ENCODE peak calls at places on chromosomes 12 and 14, in four cellular contexts. O is heart right ventricle, D is fibroblast of lung, T is right atrium auricular region. F is an unnamed sample. For H3K27me3, the result is how much of the 10 kb centered on the place peaks cover.

GRCh38 chr12:40733871-40734270 is 41.6 kb downstream of the CNTN1 start:
- DNase-seq in T (no peak), D (no peak), O (no peak), F (no peak)

GRCh38 chr14:104927901-104928300 is 3.2 kb downstream of the PLD4 start:
- DNase-seq in D (no peak), O (no peak), T (no peak), F (no peak)

GRCh38 chr14:103520657-103521437 is 1.8 kb downstream of the CKB start:
- DNase-seq in T (peak), D (peak), O (peak), F (peak)

GRCh38 chr12:53984901-53985357 is at the start of gene HOXC10:
- DNase-seq in T (peak), O (peak), D (peak), F (peak)

GRCh38 chr14:35687335-35687939 is 121.7 kb downstream of the RALGAPA1 start:
- DNase-seq in D (peak), O (no peak), T (no peak), F (no peak)

GRCh38 chr14:90757452-90757851 is 58.8 kb downstream of the TTC7B start:
- DNase-seq in T (peak), D (no peak), O (no peak), F (no peak)

GRCh38 chr14:37625597-37626595 is 30.5 kb downstream of the TTC6 start:
- DNase-seq in D (peak), T (no peak), O (no peak), F (no peak)

GRCh38 chr12:11713202-11713601 is 63.7 kb downstream of the ETV6 start:
- DNase-seq in D (no peak), O (no peak), T (no peak), F (no peak)

GRCh38 chr12:21989819-21990412 is 48.7 kb upstream of the ABCC9 start:
- DNase-seq in T (no peak), D (peak), O (no peak), F (no peak)

GRCh38 chr12:65699251-65699650 is 125.0 kb upstream of the HMGA2 start:
- DNase-seq in O (no peak), T (no peak), D (peak), F (no peak)

GRCh38 chr14:72710212-72710611 is 183.7 kb downstream of the DPF3 start:
- DNase-seq in D (no peak), O (no peak), T (no peak), F (peak)

GRCh38 chr14:46322076-46322475 is 329.5 kb downstream of the RPL10L start:
- DNase-seq in O (no peak), D (no peak), T (no peak), F (no peak)

GRCh38 chr12:118359541-118359915 is 13.2 kb downstream of the TAOK3 start:
- DNase-seq in D (no peak), T (no peak), O (no peak), F (no peak)

GRCh38 chr12:118356809-118357326 is 15.8 kb downstream of the TAOK3 start:
- DNase-seq in O (no peak), D (peak), T (no peak), F (no peak)

GRCh38 chr12:118357327-118358007 is 15.2 kb downstream of the TAOK3 start:
- DNase-seq in D (peak), O (peak), T (no peak), F (no peak)

GRCh38 chr12:118358008-118358359 is 14.7 kb downstream of the TAOK3 start:
- DNase-seq in O (no peak), D (no peak), T (no peak), F (no peak)

GRCh38 chr12:118358607-118359540 is 13.8 kb downstream of the TAOK3 start:
- DNase-seq in D (no peak), O (no peak), T (no peak), F (no peak)
- H3K4me3 ChIP-seq in D (peak), O (no peak), T (no peak), F (peak)

GRCh38 chr12:110844131-110844530 is 2.7 kb upstream of the CCDC63 start:
- DNase-seq in D (no peak), O (no peak), T (no peak), F (no peak)
- H3K27me3 ChIP-seq in D (under half), O (under half), T (under half), F (under half)

DNA sequence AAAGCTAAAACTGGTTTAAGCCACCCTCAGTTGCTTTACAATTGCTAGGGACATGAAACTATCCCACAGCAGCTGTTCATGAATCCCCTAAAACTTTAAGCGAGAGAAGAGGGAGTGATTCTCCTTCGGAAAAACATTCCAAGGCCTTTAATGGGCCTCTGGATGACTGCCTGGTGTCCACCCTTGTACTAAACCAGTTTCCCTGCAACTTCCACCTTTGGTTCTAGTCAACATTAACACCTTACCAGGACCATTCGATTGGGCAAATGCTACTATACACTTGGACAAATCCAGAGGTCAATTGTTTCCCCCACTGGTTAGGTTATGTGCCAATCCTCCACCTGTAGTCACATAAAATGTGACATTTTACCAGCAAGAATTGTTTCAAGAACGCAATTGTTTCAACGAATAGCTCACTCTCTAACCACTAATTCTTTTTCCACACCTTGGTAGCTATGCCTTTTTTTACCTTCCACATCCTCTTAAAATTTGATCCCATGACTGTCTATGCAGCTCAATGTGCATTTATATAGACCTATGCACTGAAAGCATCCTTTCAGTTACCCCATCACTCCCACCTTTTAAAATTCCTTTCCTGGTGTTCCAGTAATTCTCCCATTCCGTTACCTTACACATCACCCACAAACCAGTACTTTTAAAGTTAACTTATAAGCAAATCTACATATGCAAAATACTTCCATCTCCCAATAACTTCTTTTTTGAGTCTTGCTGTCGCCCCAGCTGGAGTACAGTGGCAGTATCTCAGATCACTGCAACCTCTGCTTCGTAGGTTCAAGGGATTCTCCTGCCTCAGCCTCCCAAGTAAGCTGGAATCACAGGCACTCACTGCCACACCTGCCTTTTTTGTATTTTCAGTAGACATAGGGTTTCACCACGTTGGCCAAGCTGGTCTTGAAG is 3.6 kb downstream of the UBC start:
- DNase-seq in D (peak), O (no peak), T (no peak), F (no peak)
- H3K4me3 ChIP-seq in D (peak), O (peak), T (peak), F (peak)

DNA sequence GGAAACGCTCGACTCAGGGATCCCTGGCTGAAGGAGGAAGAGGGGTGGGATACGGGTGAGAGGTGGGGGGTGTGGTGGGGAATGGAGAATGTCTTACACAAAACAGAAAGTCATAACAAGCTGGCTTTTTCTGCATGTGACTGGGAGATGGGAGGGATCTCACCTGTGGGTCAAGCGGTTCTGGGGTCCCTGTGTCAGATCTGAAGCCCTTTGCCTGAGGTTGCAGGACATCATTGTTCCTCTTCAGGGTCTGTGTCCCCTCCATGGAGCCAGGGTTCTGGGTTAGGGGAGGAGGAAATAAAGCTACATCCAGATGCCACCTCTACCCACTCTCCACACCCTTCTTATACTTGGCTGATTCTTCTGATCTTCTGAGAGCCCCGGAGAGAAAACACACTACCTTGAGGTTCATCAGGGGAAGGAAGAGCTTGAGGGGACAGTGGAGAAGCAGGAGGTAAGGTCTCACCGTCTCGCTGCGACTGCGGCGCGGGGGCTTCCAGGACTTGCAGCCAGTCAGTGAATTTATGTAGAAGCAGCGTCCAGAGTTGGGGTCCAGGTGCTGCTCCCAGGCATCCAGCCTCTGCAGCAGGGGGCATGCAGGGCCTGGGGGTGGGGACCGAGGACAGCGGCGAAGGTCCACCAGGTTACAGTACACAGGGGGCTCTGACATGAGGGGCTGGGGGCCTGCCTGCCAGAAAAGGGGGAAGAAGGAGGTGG is 2.5 kb downstream of the ARHGAP9 start:
- DNase-seq in O (no peak), D (no peak), T (no peak), F (no peak)
- H3K27me3 ChIP-seq in O (under half), D (half or more), T (under half), F (under half)

DNA sequence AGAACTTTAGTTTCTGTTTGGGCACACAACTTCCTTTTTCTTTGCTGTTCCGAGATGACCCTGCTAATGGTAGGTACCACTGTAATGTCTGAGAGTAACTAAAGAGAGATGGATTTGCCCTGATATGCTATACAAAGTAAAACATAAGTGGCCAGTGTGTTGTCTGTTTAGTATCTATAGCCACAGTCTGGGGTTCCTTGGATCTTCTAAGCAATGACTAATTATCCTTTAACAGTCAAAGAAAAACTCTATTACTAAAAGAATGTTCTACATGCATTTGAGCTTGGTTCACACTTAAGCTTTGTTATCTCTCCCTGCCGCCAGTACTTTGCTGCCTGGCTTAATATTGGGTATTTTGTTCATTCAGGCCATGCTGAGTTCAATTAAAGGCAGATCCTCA is 1051.9 kb upstream of the FLRT2 start:
- DNase-seq in D (peak), O (no peak), T (no peak), F (no peak)
- H3K4me3 ChIP-seq in D (no peak), O (no peak), T (no peak), F (no peak)

DNA sequence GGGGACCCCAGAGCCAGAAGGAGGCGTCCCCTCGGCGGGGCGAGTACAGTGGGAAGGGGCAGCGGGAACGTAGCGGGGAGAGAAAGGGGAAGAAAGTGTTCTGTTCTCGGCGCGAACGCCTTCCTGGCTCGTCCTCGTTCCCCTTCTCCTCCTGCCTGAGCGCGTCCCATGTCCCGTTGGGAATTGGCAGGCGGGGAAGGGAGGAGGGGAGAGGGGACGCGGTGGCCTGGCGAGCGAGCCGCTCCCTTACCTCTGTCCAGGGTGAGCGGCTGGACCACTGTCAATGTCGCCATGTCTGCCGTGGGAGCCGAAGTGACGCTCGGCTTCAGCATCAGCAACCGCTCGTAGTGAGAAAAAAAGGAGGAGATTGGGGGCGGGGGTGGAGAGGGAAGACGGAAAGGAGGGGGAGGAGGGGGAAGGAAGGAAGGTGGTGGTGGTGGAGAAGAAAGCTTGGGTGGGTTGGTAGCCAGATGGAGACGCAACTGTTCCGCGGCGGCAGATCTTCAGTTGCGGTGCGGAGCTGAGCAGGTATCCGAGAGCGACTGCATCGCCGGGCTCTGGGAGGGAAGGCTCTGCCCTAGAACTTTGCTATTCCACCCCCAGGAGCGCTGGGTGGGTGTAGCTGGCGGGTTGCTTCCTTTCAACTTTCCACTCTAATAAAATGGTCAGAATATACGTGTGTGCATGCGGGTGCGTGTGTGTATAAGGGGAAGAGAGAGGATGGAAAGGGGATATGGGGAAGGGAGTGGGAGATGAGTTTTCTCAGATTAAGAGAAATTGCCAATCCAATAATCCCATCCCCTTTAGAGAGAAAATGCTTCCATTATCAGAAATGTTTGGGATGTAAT is at the start of gene LIN7A:
- DNase-seq in D (peak), O (peak), T (no peak), F (peak)
- H3K27me3 ChIP-seq in D (under half), O (under half), T (under half), F (under half)

GRCh38 chr12:49565119-49565955 is 2.6 kb downstream of the MCRS1 start:
- DNase-seq in O (peak), D (no peak), T (no peak), F (no peak)

GRCh38 chr12:49567611-49568441 is at the start of gene MCRS1:
- DNase-seq in T (peak), D (peak), O (peak), F (peak)

GRCh38 chr12:49565956-49566265 is 2.0 kb downstream of the MCRS1 start:
- DNase-seq in O (no peak), D (no peak), T (no peak), F (no peak)

GRCh38 chr12:49567302-49567610 is 686 bp downstream of the MCRS1 start:
- DNase-seq in O (no peak), D (no peak), T (no peak), F (no peak)

GRCh38 chr12:49566361-49566760 is 1.6 kb downstream of the MCRS1 start:
- DNase-seq in O (no peak), T (no peak), D (no peak), F (no peak)
- H3K4me3 ChIP-seq in O (no peak), T (no peak), D (no peak), F (no peak)

DNA sequence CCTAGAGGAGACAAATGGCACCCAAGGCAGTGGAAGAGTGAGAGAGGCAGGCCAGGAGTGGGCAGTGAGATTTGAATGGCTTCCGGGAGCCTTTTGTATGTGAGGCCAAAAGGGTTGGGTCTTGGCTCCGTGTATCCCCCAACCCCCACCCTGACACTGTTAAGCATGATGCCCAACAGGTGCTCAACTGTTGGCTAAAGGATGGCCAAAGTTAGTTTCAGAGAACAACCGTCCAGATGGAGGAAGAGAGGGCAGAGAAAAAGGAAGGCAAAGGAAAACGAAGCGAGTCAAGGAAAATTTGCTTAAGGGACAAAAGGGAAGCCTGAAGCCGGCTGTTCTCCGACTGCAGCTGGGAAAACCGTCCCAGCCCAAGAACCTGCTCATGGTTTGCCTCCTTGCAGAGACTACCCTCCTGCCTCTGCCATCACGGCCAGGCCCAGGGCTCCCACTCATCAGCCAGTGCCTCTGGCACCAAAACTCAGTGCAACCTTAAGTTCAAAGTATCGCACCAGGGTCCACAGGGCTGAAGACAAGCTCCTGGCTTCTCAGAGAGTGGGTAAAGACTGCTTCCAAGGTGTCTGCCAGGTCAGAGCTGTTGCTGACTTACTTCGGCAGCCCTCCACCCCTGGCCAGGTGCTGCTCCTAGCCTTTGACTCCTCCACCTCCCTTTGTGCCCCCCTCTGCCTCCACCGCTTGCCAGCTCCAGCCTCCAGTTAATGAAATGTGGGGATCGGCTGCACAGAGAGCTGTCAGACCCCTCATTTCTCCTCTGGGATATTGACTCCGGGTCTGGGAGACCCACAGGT is 4.2 kb upstream of the C1QL4 start:
- DNase-seq in D (no peak), T (no peak), O (no peak), F (no peak)
- H3K27me3 ChIP-seq in D (half or more), T (under half), O (half or more), F (under half)

GRCh38 chr14:49893309-49894213 is 679 bp downstream of the ARF6 start:
- DNase-seq in D (peak), O (peak), T (peak), F (peak)
- H3K4me3 ChIP-seq in D (peak), O (peak), T (peak), F (peak)

GRCh38 chr12:49957570-49957967 is 4.1 kb upstream of the AQP5 start:
- DNase-seq in D (no peak), O (no peak), T (no peak), F (no peak)
- H3K27me3 ChIP-seq in D (half or more), O (half or more), T (under half), F (under half)

F was measured in right cardiac atrium.